ENCODE peak calls at places on chromosomes 13 and 19, in seven cellular contexts. Z, I, Y, W, G, O and F are unnamed samples.

GRCh38 chr13:72970956-72971355 is 87.8 kb upstream of the KLF5 start:
- DNase-seq in Z (no peak), I (no peak), Y (no peak), W (peak; percentile 17), G (peak; percentile 48), O (no peak), F (no peak)

GRCh38 chr19:55601127-55601526 is 1.0 kb downstream of the ZNF524 start:
- DNase-seq in Z (no peak), I (no peak), Y (no peak), W (no peak), G (no peak), O (no peak), F (no peak)

GRCh38 chr19:10279737-10280442 is 6.9 kb upstream of the ICAM4 start:
- DNase-seq in Z (no peak), I (no peak), Y (no peak), W (no peak), G (no peak), O (no peak), F (no peak)

GRCh38 chr13:111292710-111293485 is 27.5 kb upstream of the TEX29 start:
- DNase-seq in Z (no peak), I (no peak), Y (no peak), W (no peak), G (no peak), O (no peak), F (no peak)

GRCh38 chr13:25046985-25047660 is 48.8 kb upstream of the PABPC3 start:
- DNase-seq in Z (no peak), I (no peak), Y (peak; percentile 14), W (peak; percentile 17), G (peak; percentile 21), O (no peak), F (no peak)

GRCh38 chr13:65353951-65354350 is 1876.2 kb downstream of the PCDH9 start:
- DNase-seq in Z (no peak), I (no peak), Y (no peak), W (no peak), G (no peak), O (no peak), F (no peak)

GRCh38 chr13:21336609-21337008 is 122.5 kb downstream of the ZDHHC20 start:
- DNase-seq in Z (no peak), I (no peak), Y (no peak), W (no peak), G (no peak), O (no peak), F (no peak)

GRCh38 chr19:1571358-1571757 is 3.2 kb upstream of the MEX3D start:
- DNase-seq in Z (no peak), I (no peak), Y (no peak), W (no peak), G (no peak), O (no peak), F (no peak)

GRCh38 chr19:27794444-27795042 is 1418.4 kb downstream of the UQCRFS1 start:
- DNase-seq in Z (peak; percentile 13), I (peak; percentile 40), Y (peak; percentile 54), W (peak; percentile 37), G (peak; percentile 62), O (no peak), F (no peak)

GRCh38 chr13:62598708-62599107 is 1183.1 kb upstream of the PCDH20 start:
- DNase-seq in Z (no peak), I (no peak), Y (no peak), W (no peak), G (peak; percentile 4), O (no peak), F (no peak)

GRCh38 chr19:48754950-48755645 is at the start of gene FGF21:
- DNase-seq in Z (no peak), I (peak; percentile 29), Y (no peak), W (no peak), G (no peak), O (no peak), F (no peak)

GRCh38 chr19:5053661-5054060 is 84.7 kb downstream of the KDM4B start:
- DNase-seq in Z (no peak), I (no peak), Y (no peak), W (no peak), G (no peak), O (no peak), F (no peak)

GRCh38 chr13:48586591-48587103 is 53.8 kb upstream of the RCBTB2 start:
- DNase-seq in Z (no peak), I (peak; percentile 75), Y (peak; percentile 80), W (peak; percentile 32), G (peak; percentile 61), O (peak; percentile 33), F (peak; percentile 74)

GRCh38 chr19:33676999-33677665 is 55.4 kb downstream of the CHST8 start:
- DNase-seq in Z (no peak), I (no peak), Y (no peak), W (no peak), G (no peak), O (no peak), F (no peak)

GRCh38 chr13:48731957-48732569 is 78.3 kb downstream of the CYSLTR2 start:
- DNase-seq in Z (peak; percentile 33), I (peak; percentile 38), Y (peak; percentile 42), W (peak; percentile 49), G (peak; percentile 60), O (no peak), F (no peak)

GRCh38 chr19:3852614-3853254 is 16.1 kb downstream of the ZFR2 start:
- DNase-seq in Z (peak; percentile 33), I (no peak), Y (peak; percentile 79), W (peak; percentile 88), G (peak; percentile 76), O (no peak), F (no peak)

GRCh38 chr19:38653028-38653571 is 5.7 kb downstream of the ACTN4 start:
- DNase-seq in Z (no peak), I (no peak), Y (peak; percentile 72), W (peak; percentile 62), G (peak; percentile 49), O (no peak), F (peak; percentile 83)

GRCh38 chr13:30607908-30608307 is 9.8 kb upstream of the USPL1 start:
- DNase-seq in Z (peak; percentile 74), I (no peak), Y (no peak), W (no peak), G (no peak), O (peak; percentile 55), F (no peak)

GRCh38 chr19:29942404-29943261 is 594 bp downstream of the URI1 start:
- DNase-seq in Z (peak; percentile 79), I (peak; percentile 67), Y (peak; percentile 42), W (peak; percentile 22), G (no peak), O (peak; percentile 49), F (no peak)

GRCh38 chr13:73740681-73741080 is 393.5 kb downstream of the KLF12 start:
- DNase-seq in Z (no peak), I (no peak), Y (peak; percentile 67), W (peak; percentile 62), G (peak; percentile 77), O (no peak), F (no peak)

GRCh38 chr19:33690461-33691427 is 69.0 kb downstream of the CHST8 start:
- DNase-seq in Z (no peak), I (no peak), Y (no peak), W (no peak), G (no peak), O (no peak), F (no peak)

GRCh38 chr19:29712744-29713516 is 2.1 kb downstream of the C19orf12 start:
- DNase-seq in Z (peak; percentile 15), I (no peak), Y (no peak), W (no peak), G (no peak), O (no peak), F (no peak)

GRCh38 chr13:101455863-101456262 is 3.4 kb downstream of the ITGBL1 start:
- DNase-seq in Z (no peak), I (no peak), Y (peak; percentile 84), W (peak; percentile 93), G (peak; percentile 97), O (no peak), F (no peak)

GRCh38 chr13:72384879-72385278 is 342.6 kb downstream of the MZT1 start:
- DNase-seq in Z (no peak), I (no peak), Y (peak; percentile 54), W (peak; percentile 47), G (peak; percentile 75), O (no peak), F (no peak)

GRCh38 chr13:32107474-32107873 is 75.9 kb downstream of the FRY start:
- DNase-seq in Z (no peak), I (no peak), Y (no peak), W (no peak), G (no peak), O (no peak), F (no peak)

GRCh38 chr13:77048592-77048991 is 21.6 kb upstream of the FBXL3 start:
- DNase-seq in Z (no peak), I (no peak), Y (no peak), W (no peak), G (peak; percentile 13), O (no peak), F (no peak)

GRCh38 chr19:55600336-55601028 is 394 bp downstream of the ZNF524 start:
- DNase-seq in Z (peak; percentile 76), I (peak; percentile 89), Y (no peak), W (no peak), G (no peak), O (peak; percentile 53), F (no peak)

GRCh38 chr13:107867701-107868661 is 347.4 kb downstream of the LIG4 start:
- DNase-seq in Z (no peak), I (no peak), Y (peak; percentile 48), W (peak; percentile 17), G (peak; percentile 71), O (no peak), F (no peak)
- H3K4me3 ChIP-seq in Z (peak overlapping the region; percentile 31), I (peak overlapping the region; percentile 56), Y (peak overlapping the region; percentile 47), W (peak overlapping the region; percentile 42), G (peak overlapping the region; percentile 81), O (peak overlapping the region; percentile 24), F (peak overlapping the region; percentile 11)

GRCh38 chr13:46176756-46177155 is 5.2 kb downstream of the LCP1 start:
- DNase-seq in Z (no peak), I (no peak), Y (no peak), W (no peak), G (no peak), O (no peak), F (no peak)
- H3K4me3 ChIP-seq in Z (peak overlapping the region; percentile 27), I (no peak overlapping the region), Y (no peak overlapping the region), W (no peak overlapping the region), G (no peak overlapping the region), O (no peak overlapping the region), F (no peak overlapping the region)

GRCh38 chr19:18045307-18046013 is 37.5 kb downstream of the ARRDC2 start:
- DNase-seq in Z (no peak), I (no peak), Y (no peak), W (no peak), G (no peak), O (no peak), F (no peak)
- H3K4me3 ChIP-seq in Z (peak overlapping the region; percentile 68), I (peak overlapping the region; percentile 54), Y (peak overlapping the region; percentile 35), W (peak overlapping the region; percentile 20), G (peak overlapping the region; percentile 40), O (no peak overlapping the region), F (peak overlapping the region; percentile 26)

DNA sequence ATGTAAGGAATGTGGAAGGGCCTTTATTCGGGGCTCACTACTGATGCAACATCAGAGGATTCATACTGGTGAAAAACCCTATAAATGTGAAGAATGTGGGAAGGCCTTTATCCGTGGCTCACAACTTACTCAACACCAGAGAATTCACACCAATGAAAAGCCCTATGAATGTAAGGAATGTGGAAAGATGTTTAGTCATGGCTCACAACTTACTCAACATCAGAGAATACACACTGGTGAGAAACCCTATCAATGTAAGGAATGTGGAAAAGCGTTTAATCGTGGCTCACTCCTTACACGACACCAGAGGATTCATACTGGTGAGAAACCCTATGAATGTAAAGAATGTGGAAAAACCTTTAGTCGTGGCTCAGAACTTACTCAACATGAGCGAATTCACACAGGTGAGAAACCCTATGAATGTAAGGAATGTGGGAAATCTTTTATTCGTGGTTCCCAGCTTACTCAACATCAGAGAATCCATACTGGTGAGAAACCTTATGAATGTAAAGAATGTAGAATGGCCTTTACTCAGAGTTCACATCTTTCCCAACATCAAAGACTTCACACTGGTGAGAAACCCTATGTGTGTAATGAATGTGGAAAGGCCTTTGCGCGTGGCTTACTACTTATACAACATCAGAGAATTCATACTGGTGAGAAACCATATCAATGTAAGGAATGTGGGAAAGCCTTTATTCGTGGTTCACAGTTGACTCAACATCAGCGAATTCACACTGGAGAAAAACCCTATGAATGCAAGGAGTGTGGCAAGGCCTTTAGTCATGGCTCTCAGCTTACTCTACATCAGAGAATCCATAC is 44.3 kb downstream of the ZNF585A start:
- DNase-seq in Z (no peak), I (no peak), Y (no peak), W (peak; percentile 5), G (no peak), O (no peak), F (no peak)
- H3K4me3 ChIP-seq in Z (peak overlapping the region; percentile 6), I (no peak overlapping the region), Y (no peak overlapping the region), W (no peak overlapping the region), G (no peak overlapping the region), O (no peak overlapping the region), F (no peak overlapping the region)